ENCODE peak calls at places on chromosomes 11 and 22, in seven cellular contexts. G is BE2C; O is coronary artery; B is thyroid gland; L is bronchial epithelial cell; X is CD4-positive, alpha-beta T cell; Y is AG09309. Q is an unnamed sample.

GRCh38 chr11:117934526-117935307 is 5.5 kb upstream of the TMPRSS13 start:
- DNase-seq in O (peak), Y (no peak), X (no peak), G (no peak), L (no peak), B (no peak), Q (peak)

GRCh38 chr22:20434773-20435172 is 2.9 kb downstream of the SCARF2 start:
- DNase-seq in Y (no peak), L (no peak), O (no peak), G (no peak), X (no peak), B (no peak), Q (peak)

GRCh38 chr22:37253164-37253660 is 9.1 kb upstream of the RAC2 start:
- DNase-seq in G (no peak), L (peak), Y (no peak), X (no peak), O (no peak), B (no peak), Q (no peak)

GRCh38 chr22:43305806-43306205 is 37.4 kb downstream of the SCUBE1 start:
- DNase-seq in Y (no peak), O (no peak), G (no peak), B (no peak), X (no peak), L (no peak), Q (no peak)

GRCh38 chr11:67271548-67272284 is 5.4 kb downstream of the GRK2 start:
- DNase-seq in X (no peak), O (peak), L (no peak), B (no peak), G (peak), Y (no peak), Q (peak)

GRCh38 chr11:27290261-27290660 is 72.8 kb downstream of the CCDC34 start:
- DNase-seq in L (no peak), O (no peak), B (no peak), Y (no peak), X (no peak), G (no peak), Q (no peak)

GRCh38 chr11:69890476-69890875 is 71.3 kb upstream of the FGF3 start:
- DNase-seq in Y (no peak), X (no peak), B (no peak), G (no peak), L (no peak), O (no peak), Q (peak)

GRCh38 chr11:889261-889660 is 21.3 kb downstream of the CHID1 start:
- DNase-seq in L (no peak), B (no peak), X (no peak), Y (no peak), O (no peak), G (no peak), Q (no peak)

GRCh38 chr11:35893796-35894475 is 49.9 kb upstream of the LDLRAD3 start:
- DNase-seq in O (no peak), B (no peak), L (peak), G (no peak), X (no peak), Y (no peak), Q (no peak)

GRCh38 chr11:45855308-45855707 is 8.0 kb downstream of the CRY2 start:
- DNase-seq in L (no peak), O (no peak), B (no peak), Y (no peak), G (no peak), X (no peak), Q (no peak)

GRCh38 chr11:112355726-112356125 is 95.1 kb upstream of the PLET1 start:
- DNase-seq in L (peak), X (no peak), B (no peak), G (peak), O (no peak), Y (no peak), Q (no peak)

GRCh38 chr22:47043835-47044721 is 281.6 kb downstream of the TBC1D22A start:
- DNase-seq in L (no peak), G (no peak), X (no peak), O (no peak), Y (no peak), B (peak), Q (peak)

GRCh38 chr11:10777393-10777793 is 26.3 kb downstream of the CTR9 start:
- DNase-seq in X (no peak), L (no peak), B (no peak), O (no peak), Y (no peak), G (no peak), Q (no peak)

GRCh38 chr11:16778286-16778685 is 39.8 kb downstream of the C11orf58 start:
- DNase-seq in G (no peak), Y (no peak), L (no peak), B (no peak), X (no peak), O (no peak), Q (no peak)

GRCh38 chr11:113345978-113346377 is 31.6 kb downstream of the TTC12 start:
- DNase-seq in L (peak), O (no peak), B (no peak), Y (no peak), G (no peak), X (no peak), Q (no peak)

GRCh38 chr22:28112548-28113043 is 193.5 kb upstream of the PITPNB start:
- DNase-seq in G (peak), L (peak), O (no peak), Y (peak), X (no peak), B (no peak), Q (no peak)

GRCh38 chr11:16011396-16011795 is 344.9 kb downstream of the SOX6 start:
- DNase-seq in L (no peak), X (no peak), Y (no peak), B (no peak), O (no peak), G (no peak), Q (no peak)

GRCh38 chr11:46725338-46726205 is 6.6 kb downstream of the F2 start:
- DNase-seq in O (no peak), Y (no peak), B (no peak), X (no peak), G (no peak), L (no peak), Q (no peak)

GRCh38 chr11:1921576-1922141 is 2.2 kb downstream of the TNNT3 start:
- DNase-seq in X (no peak), B (no peak), L (no peak), Y (no peak), G (no peak), O (no peak), Q (peak)

GRCh38 chr22:29205598-29206371 is at the start of gene EMID1:
- DNase-seq in G (peak), L (no peak), B (peak), Y (no peak), O (no peak), X (no peak), Q (no peak)

GRCh38 chr22:43919106-43919965 is 4.3 kb upstream of the PNPLA3 start:
- DNase-seq in L (no peak), G (no peak), O (no peak), X (no peak), B (no peak), Y (no peak), Q (no peak)

GRCh38 chr11:15698855-15699254 is 584.1 kb downstream of the INSC start:
- DNase-seq in Y (no peak), X (no peak), B (no peak), L (no peak), O (no peak), G (no peak), Q (no peak)

GRCh38 chr22:47196493-47196849 is 434.0 kb downstream of the TBC1D22A start:
- DNase-seq in L (no peak), X (no peak), O (no peak), Y (no peak), B (no peak), G (no peak), Q (no peak)

GRCh38 chr11:1150769-1151365 is 6.9 kb upstream of the MUC5AC start:
- DNase-seq in O (peak), X (no peak), G (no peak), Y (no peak), B (no peak), L (peak), Q (peak)

GRCh38 chr11:48037709-48038468 is 57.5 kb downstream of the PTPRJ start:
- DNase-seq in L (no peak), Y (no peak), O (no peak), B (no peak), G (no peak), X (no peak), Q (no peak)

GRCh38 chr22:19998991-19999820 is 17.4 kb downstream of the ARVCF start:
- DNase-seq in Y (no peak), O (no peak), L (no peak), G (peak), B (peak), X (no peak), Q (peak)

GRCh38 chr11:31772412-31772811 is 38.7 kb downstream of the PAX6 start:
- DNase-seq in X (no peak), B (no peak), G (no peak), Y (no peak), O (no peak), L (no peak), Q (no peak)

GRCh38 chr11:31646206-31646605 is 136.6 kb downstream of the ELP4 start:
- DNase-seq in G (no peak), L (peak), Y (no peak), B (no peak), O (no peak), X (no peak), Q (no peak)

GRCh38 chr11:107705027-107705426 is 6.8 kb downstream of the SLN start:
- DNase-seq in Y (peak), X (no peak), O (no peak), B (no peak), L (peak), G (no peak), Q (no peak)

GRCh38 chr22:22767876-22768602 is 119.6 kb upstream of the IGLL5 start:
- DNase-seq in G (no peak), L (no peak), O (peak), Y (no peak), X (no peak), B (no peak), Q (no peak)

GRCh38 chr11:1299621-1300020 is 9.8 kb downstream of the TOLLIP start:
- DNase-seq in Y (no peak), G (no peak), O (peak), L (no peak), B (peak), X (no peak), Q (no peak)

GRCh38 chr11:1564535-1565172 is 7.4 kb downstream of the DUSP8 start:
- DNase-seq in L (peak), O (no peak), G (peak), X (no peak), Y (peak), B (no peak), Q (no peak)

GRCh38 chr11:60918941-60919275 is 5.0 kb downstream of the TMEM109 start:
- DNase-seq in Y (no peak), L (peak), B (no peak), G (no peak), O (no peak), X (no peak), Q (no peak)

GRCh38 chr22:43236401-43237166 is 49.6 kb upstream of the TTLL12 start:
- DNase-seq in G (no peak), X (no peak), L (no peak), Y (no peak), O (no peak), B (peak), Q (no peak)

GRCh38 chr11:88330826-88331428 is 6.6 kb downstream of the CTSC start:
- DNase-seq in O (no peak), G (no peak), X (no peak), Y (no peak), B (no peak), L (no peak), Q (no peak)

GRCh38 chr11:78344114-78344513 is 73.5 kb downstream of the GAB2 start:
- DNase-seq in O (no peak), L (peak), G (no peak), Y (no peak), X (no peak), B (no peak), Q (no peak)

GRCh38 chr22:35046744-35047462 is 19.1 kb upstream of the ISX start:
- DNase-seq in O (no peak), G (no peak), B (no peak), Y (no peak), L (no peak), X (no peak), Q (no peak)

GRCh38 chr11:47797633-47798032 is 30.5 kb upstream of the FNBP4 start:
- DNase-seq in L (peak), G (no peak), X (no peak), O (no peak), B (no peak), Y (peak), Q (no peak)

GRCh38 chr11:95715777-95716241 is 73.8 kb downstream of the FAM76B start:
- DNase-seq in X (peak), Y (no peak), B (no peak), L (peak), O (no peak), G (no peak), Q (no peak)

GRCh38 chr11:129331217-129331616 is 44.4 kb upstream of the BARX2 start:
- DNase-seq in Y (no peak), O (no peak), G (no peak), X (no peak), L (peak), B (no peak), Q (no peak)

GRCh38 chr11:129331871-129332274 is 43.8 kb upstream of the BARX2 start:
- DNase-seq in O (no peak), B (peak), X (peak), G (peak), L (peak), Y (peak), Q (no peak)

GRCh38 chr11:129333873-129334272 is 41.8 kb upstream of the BARX2 start:
- DNase-seq in X (no peak), L (peak), Y (no peak), G (no peak), O (no peak), B (no peak), Q (no peak)
- TF ChIP-seq CTCF in X (no peak), L (peak), Y (peak), G (no peak), O (no peak), B (no peak), Q (peak)

GRCh38 chr22:41481131-41481830 is 12.4 kb downstream of the ACO2 start:
- DNase-seq in O (peak), X (no peak), Y (no peak), G (no peak), B (peak), L (no peak), Q (peak)

GRCh38 chr22:41478891-41479521 is 10.1 kb downstream of the ACO2 start:
- DNase-seq in Y (no peak), X (no peak), L (no peak), B (no peak), O (no peak), G (peak), Q (peak)

GRCh38 chr22:41480397-41480735 is 11.4 kb downstream of the ACO2 start:
- DNase-seq in B (no peak), G (no peak), Y (no peak), X (no peak), O (no peak), L (no peak), Q (peak)

GRCh38 chr22:41478473-41478872 is 9.6 kb downstream of the ACO2 start:
- DNase-seq in B (no peak), Y (no peak), O (no peak), L (no peak), G (no peak), X (no peak), Q (no peak)

DNA sequence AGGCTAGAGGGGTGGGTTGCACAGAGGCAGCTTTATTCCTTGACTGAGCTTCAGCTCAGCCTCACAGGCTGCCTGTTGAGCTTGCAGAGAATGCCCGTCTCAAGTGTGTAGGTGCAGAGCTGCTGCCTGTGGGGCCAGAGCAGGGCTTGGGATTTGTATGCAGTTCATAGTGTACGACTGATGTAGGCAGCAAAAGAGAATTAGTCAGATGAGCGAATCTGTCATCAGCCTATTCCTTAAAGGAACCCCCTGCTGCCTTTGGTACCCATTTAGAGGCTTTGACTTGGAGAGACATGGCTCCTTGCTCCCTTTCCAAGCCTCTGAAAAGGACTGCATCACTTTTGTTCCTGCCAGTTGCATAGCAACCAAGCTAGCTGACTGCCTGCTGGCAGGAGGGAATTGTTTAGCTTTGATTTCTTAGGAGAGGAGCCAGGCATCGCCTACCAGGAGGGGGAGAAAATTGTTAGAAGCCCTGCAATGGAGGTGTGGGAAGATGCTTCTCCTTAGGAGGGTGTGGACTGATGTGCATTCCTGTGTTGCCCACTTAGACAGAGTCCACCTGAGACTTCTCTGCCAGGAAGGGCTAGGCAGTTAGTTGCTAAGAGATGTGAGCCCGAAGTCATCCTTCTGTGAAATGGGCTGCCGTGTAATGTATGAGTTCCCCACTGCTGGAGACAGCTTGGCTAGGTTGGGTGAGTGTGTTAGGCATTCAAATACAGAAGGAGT is 10.9 kb downstream of the ACO2 start:
- DNase-seq in L (no peak), X (no peak), O (no peak), B (no peak), G (no peak), Y (no peak), Q (peak)
- TF ChIP-seq CTCF in L (no peak), X (no peak), O (no peak), B (no peak), G (no peak), Y (no peak), Q (peak)

DNA sequence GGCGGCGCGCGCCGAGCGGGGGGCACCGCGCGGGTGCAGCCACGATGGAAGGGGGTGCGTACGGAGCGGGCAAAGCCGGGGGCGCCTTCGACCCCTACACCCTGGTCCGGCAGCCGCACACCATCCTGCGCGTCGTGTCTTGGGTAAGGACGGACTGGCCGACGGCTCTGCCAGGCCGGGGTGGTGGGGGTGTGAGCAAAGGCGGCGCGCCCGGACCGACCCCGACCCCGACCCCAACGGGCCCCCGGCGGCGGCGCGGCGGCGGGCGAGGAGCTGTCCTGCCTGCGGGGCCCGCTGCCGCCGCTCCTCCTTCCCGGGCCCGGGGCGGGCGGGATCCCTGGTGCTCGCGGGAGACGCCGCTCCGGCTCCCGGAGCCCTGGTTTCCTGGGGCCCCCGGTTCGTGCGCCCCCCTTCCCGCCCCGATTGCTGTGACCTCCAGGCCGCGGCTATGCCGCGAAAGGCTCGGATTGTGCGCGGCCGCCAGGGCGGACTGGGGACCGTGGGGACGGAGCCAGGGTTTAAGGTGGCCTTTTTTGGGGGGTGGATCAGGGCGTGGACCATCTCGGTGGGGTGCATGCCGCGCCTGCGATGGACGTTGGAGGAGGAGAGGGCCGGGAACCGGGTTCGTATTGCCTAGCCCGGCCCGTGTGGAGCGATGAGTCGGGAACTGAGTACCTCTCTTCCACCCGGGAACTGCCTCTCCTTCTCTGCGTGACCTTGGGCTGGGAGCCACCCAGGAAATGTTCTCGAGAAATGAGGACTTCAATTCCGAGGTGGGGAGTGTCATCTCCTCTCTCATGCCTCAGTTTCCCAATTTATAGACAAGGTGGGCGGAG is at the start of gene SYNGR1:
- DNase-seq in L (no peak), G (peak), B (peak), Y (no peak), X (no peak), O (no peak), Q (no peak)
- TF ChIP-seq CTCF in L (no peak), G (no peak), B (no peak), Y (no peak), X (no peak), O (no peak), Q (peak)

DNA sequence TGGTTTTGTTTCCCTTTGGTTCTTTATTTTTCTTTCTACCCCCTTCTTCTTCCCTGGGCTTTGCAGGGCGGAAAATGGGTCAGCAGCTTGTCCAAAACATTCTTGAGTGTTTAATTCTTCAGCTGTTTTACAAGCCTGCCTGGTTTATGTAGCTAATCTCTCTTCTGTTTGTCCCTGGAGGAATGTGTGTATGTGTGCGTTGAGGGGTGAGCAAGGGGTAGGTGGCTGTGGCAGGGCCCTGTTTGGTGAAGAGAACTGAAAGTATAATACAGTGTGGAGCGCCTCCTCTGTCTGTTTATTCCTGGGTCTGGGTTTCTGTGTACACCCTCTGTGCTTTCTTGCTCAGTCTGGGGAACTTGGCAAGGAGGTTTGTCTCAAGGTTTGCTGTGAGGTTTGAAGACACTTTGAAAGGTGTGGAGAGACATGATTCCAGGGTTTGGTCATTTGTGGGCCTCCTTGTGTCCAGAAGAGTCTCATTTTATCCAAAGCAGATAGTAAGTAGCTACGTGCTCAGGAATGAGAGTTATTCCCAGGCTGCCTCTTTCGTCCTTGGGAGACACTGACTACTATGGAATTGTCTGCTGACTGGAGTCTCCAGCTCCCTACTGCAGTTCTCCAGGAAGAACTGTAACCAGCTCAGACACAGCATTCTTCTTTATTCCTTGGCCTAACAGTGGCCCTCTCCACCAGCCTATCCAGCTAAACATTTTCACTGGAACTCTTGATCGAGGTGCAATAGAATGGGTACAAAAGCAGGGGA is 175.6 kb downstream of the ADAMTS15 start:
- DNase-seq in Y (no peak), B (no peak), X (no peak), G (no peak), L (no peak), O (peak), Q (no peak)
- TF ChIP-seq CTCF in Y (no peak), B (no peak), X (no peak), G (no peak), L (no peak), O (no peak), Q (peak)

DNA sequence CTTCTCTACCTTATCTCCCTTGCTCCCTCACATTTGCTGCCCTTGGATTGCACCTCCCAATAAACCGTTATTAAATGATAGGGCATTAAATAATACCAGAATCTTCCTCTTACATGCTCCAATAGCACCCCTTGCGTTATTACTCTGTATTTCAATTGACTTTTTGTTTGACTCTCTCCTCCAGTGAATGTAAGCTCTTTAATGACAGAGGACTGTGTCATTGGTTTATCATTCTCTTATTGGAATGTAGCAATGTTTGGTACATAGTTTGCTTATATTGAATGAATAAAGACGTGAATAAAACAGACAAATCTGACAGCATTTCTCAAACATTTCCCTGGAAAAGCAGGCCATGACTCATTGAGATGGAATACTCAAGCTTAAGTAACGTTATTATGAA is 8.7 kb upstream of the MPEG1 start:
- DNase-seq in L (peak), Y (peak), G (no peak), O (no peak), X (no peak), B (no peak), Q (no peak)
- TF ChIP-seq CTCF in L (peak), Y (peak), G (no peak), O (no peak), X (no peak), B (no peak), Q (peak)

GRCh38 chr22:17164392-17165024 is 5.4 kb upstream of the HDHD5 start:
- DNase-seq in Y (no peak), G (no peak), O (no peak), L (no peak), B (no peak), X (no peak), Q (no peak)
- TF ChIP-seq CTCF in Y (peak), G (peak), O (no peak), L (peak), B (no peak), X (no peak), Q (peak)

Q was measured in chondrocyte.